ENCODE peak calls at places on chromosomes 16 and 17, in four cellular contexts. N is mesothelial cell of epicardium, E is GM13976, V is COLO829. H is an unnamed sample.

GRCh38 chr17:42428141-42428944 is 5.3 kb upstream of the CAVIN1 start:
- DNase-seq in E (no peak), V (peak), N (no peak), H (peak)

GRCh38 chr17:78766743-78767294 is 15.3 kb downstream of the CYTH1 start:
- DNase-seq in E (no peak), V (no peak), N (no peak), H (peak)

GRCh38 chr17:29100296-29100695 is 57.4 kb downstream of the PIPOX start:
- DNase-seq in N (no peak), E (no peak), V (no peak), H (no peak)

GRCh38 chr16:75207831-75208230 is 870 bp upstream of the CTRB2 start:
- DNase-seq in E (peak), V (no peak), N (no peak), H (no peak)

GRCh38 chr16:75219838-75220237 is 1.1 kb downstream of the CTRB1 start:
- DNase-seq in V (no peak), E (no peak), N (no peak), H (peak)

GRCh38 chr17:2849327-2849670 is 53.1 kb downstream of the RAP1GAP2 start:
- DNase-seq in V (no peak), E (no peak), N (no peak), H (no peak)

GRCh38 chr17:41340496-41340895 is 10.1 kb downstream of the KRT33A start:
- DNase-seq in V (no peak), E (no peak), N (no peak), H (no peak)

GRCh38 chr17:71869833-71870545 is 250.8 kb upstream of the SOX9 start:
- DNase-seq in V (no peak), E (no peak), N (no peak), H (peak)

H was measured in GM12865.